ENCODE peak calls at places on chromosome 22, in seven cellular contexts. H is brain microvascular endothelial cell, L is cardiac fibroblast, X is fibroblast of lung, S is GM03348, G is ovary, Z is WTC11. V is an unnamed sample.

GRCh38 chr22:45314054-45314721 is 4.5 kb downstream of the FAM118A start:
- DNase-seq in S (no peak), Z (no peak), X (no peak), L (peak; percentile 29), G (no peak), H (no peak), V (no peak)

GRCh38 chr22:25747245-25747944 is 5.4 kb downstream of the MYO18B start:
- DNase-seq in G (no peak), X (peak; percentile 99), Z (no peak), L (peak; percentile 91), H (peak; percentile 97), S (peak; percentile 93), V (no peak)

GRCh38 chr22:17797721-17798559 is 23.7 kb upstream of the BID start:
- DNase-seq in Z (no peak), X (no peak), S (no peak), H (no peak), L (no peak), G (no peak), V (peak; percentile 70)

GRCh38 chr22:29964777-29965176 is 81.8 kb downstream of the MTMR3 start:
- DNase-seq in S (no peak), H (no peak), X (no peak), Z (no peak), L (no peak), G (no peak), V (no peak)

GRCh38 chr22:44192098-44192810 is 11.5 kb downstream of the PARVG start:
- DNase-seq in H (peak; percentile 2), G (peak; percentile 18), Z (peak; percentile 86), X (no peak), L (no peak), S (no peak), V (no peak)

GRCh38 chr22:43440556-43440955 is 28.7 kb downstream of the MPPED1 start:
- DNase-seq in X (no peak), Z (no peak), L (no peak), G (no peak), H (no peak), S (no peak), V (no peak)

GRCh38 chr22:48782817-48783511 is 1044.7 kb downstream of the BRD1 start:
- DNase-seq in X (no peak), G (no peak), H (no peak), L (no peak), Z (peak; percentile 51), S (no peak), V (no peak)

GRCh38 chr22:29116397-29117123 is 43.7 kb downstream of the KREMEN1 start:
- DNase-seq in X (peak; percentile 31), H (no peak), L (no peak), S (no peak), G (no peak), Z (no peak), V (no peak)

GRCh38 chr22:22103078-22103593 is 120.5 kb upstream of the TOP3B start:
- DNase-seq in S (no peak), G (no peak), L (no peak), H (no peak), X (no peak), Z (peak; percentile 69), V (no peak)

GRCh38 chr22:46830001-46830715 is 67.7 kb downstream of the TBC1D22A start:
- DNase-seq in X (peak; percentile 84), Z (no peak), S (peak; percentile 81), G (no peak), L (peak; percentile 53), H (peak; percentile 76), V (no peak)

GRCh38 chr22:27372969-27373670 is 428.4 kb downstream of the MN1 start:
- DNase-seq in X (peak; percentile 39), L (no peak), H (peak; percentile 18), Z (peak; percentile 96), S (no peak), G (no peak), V (no peak)

GRCh38 chr22:31148516-31148915 is 8.2 kb upstream of the PLA2G3 start:
- DNase-seq in Z (no peak), X (peak; percentile 45), S (no peak), L (peak; percentile 72), G (no peak), H (no peak), V (no peak)

GRCh38 chr22:28442951-28443876 is 236.4 kb downstream of the TTC28 start:
- DNase-seq in S (peak; percentile 79), H (peak; percentile 63), G (peak; percentile 60), L (peak; percentile 85), Z (peak; percentile 58), X (peak; percentile 82), V (no peak)

GRCh38 chr22:48153726-48154125 is 1391.3 kb downstream of the TBC1D22A start:
- DNase-seq in X (no peak), S (no peak), G (no peak), L (no peak), H (no peak), Z (no peak), V (no peak)

GRCh38 chr22:25358421-25359170 is 139.2 kb downstream of the CRYBB2 start:
- DNase-seq in S (no peak), H (no peak), G (peak; percentile 7), X (no peak), Z (no peak), L (no peak), V (no peak)

GRCh38 chr22:37631448-37632173 is 7.9 kb upstream of the SH3BP1 start:
- DNase-seq in L (no peak), X (no peak), S (no peak), H (no peak), G (no peak), Z (no peak), V (no peak)

GRCh38 chr22:23402275-23403151 is 177.6 kb downstream of the IGLL1 start:
- DNase-seq in X (peak; percentile 55), H (peak; percentile 28), S (peak; percentile 64), G (peak; percentile 87), Z (peak; percentile 79), L (peak; percentile 56), V (peak; percentile 70)

GRCh38 chr22:35601013-35601580 is 16.0 kb downstream of the MB start:
- DNase-seq in S (no peak), L (no peak), Z (no peak), X (no peak), H (no peak), G (no peak), V (no peak)

GRCh38 chr22:20514658-20515406 is 7.4 kb downstream of the MED15 start:
- DNase-seq in L (peak; percentile 79), G (no peak), Z (no peak), X (peak; percentile 88), H (peak; percentile 84), S (peak; percentile 83), V (no peak)

GRCh38 chr22:25702046-25702445 is 39.9 kb upstream of the MYO18B start:
- DNase-seq in X (peak; percentile 19), L (peak; percentile 57), G (no peak), H (no peak), Z (no peak), S (peak; percentile 29), V (no peak)

GRCh38 chr22:48709976-48710375 is 1117.7 kb downstream of the BRD1 start:
- DNase-seq in S (no peak), L (no peak), G (no peak), X (no peak), Z (no peak), H (no peak), V (no peak)

GRCh38 chr22:28855355-28856094 is 27.8 kb upstream of the ZNRF3 start:
- DNase-seq in L (peak; percentile 84), H (peak; percentile 57), Z (peak; percentile 51), G (no peak), S (peak; percentile 81), X (peak; percentile 55), V (peak; percentile 26)

GRCh38 chr22:44892803-44893730 is 116.7 kb downstream of the PHF21B start:
- DNase-seq in Z (no peak), G (no peak), L (no peak), S (no peak), X (no peak), H (no peak), V (no peak)

GRCh38 chr22:48800036-48800885 is 1027.4 kb downstream of the BRD1 start:
- DNase-seq in L (no peak), Z (no peak), X (no peak), S (no peak), H (no peak), G (no peak), V (no peak)

GRCh38 chr22:50115693-50116092 is 25.9 kb downstream of the MOV10L1 start:
- DNase-seq in H (no peak), Z (no peak), G (peak; percentile 57), X (peak; percentile 57), L (peak; percentile 75), S (no peak), V (no peak)

GRCh38 chr22:46064966-46065666 is 85.2 kb upstream of the PPARA start:
- DNase-seq in Z (no peak), H (no peak), L (no peak), X (peak; percentile 63), S (peak; percentile 14), G (peak; percentile 1), V (no peak)

GRCh38 chr22:43996170-43996980 is 27.7 kb upstream of the PARVB start:
- DNase-seq in G (no peak), L (no peak), H (no peak), X (no peak), S (no peak), Z (no peak), V (peak; percentile 85)

GRCh38 chr22:45120931-45121330 is 42.8 kb upstream of the NUP50 start:
- DNase-seq in S (no peak), Z (no peak), G (no peak), L (no peak), H (no peak), X (no peak), V (no peak)

GRCh38 chr22:44092636-44093220 is 68.6 kb downstream of the PARVB start:
- DNase-seq in G (no peak), S (no peak), X (no peak), Z (no peak), L (no peak), H (no peak), V (no peak)

GRCh38 chr22:37021710-37022482 is 2.4 kb downstream of the MPST start:
- DNase-seq in X (peak; percentile 25), G (no peak), H (no peak), S (peak; percentile 76), Z (peak; percentile 69), L (peak; percentile 54), V (peak; percentile 62)

GRCh38 chr22:17562906-17563870 is at the start of gene SLC25A18:
- DNase-seq in H (no peak), G (no peak), S (no peak), X (peak; percentile 30), L (peak; percentile 76), Z (no peak), V (no peak)

GRCh38 chr22:26086359-26086758 is 82.9 kb upstream of the SEZ6L start:
- DNase-seq in H (no peak), X (no peak), G (no peak), Z (no peak), S (no peak), L (no peak), V (no peak)

GRCh38 chr22:50338860-50339462 is 4.2 kb upstream of the PPP6R2 start:
- DNase-seq in L (no peak), H (no peak), X (peak; percentile 38), Z (no peak), G (no peak), S (no peak), V (no peak)

GRCh38 chr22:39013923-39014722 is at the start of gene APOBEC3C:
- DNase-seq in L (peak; percentile 92), H (peak; percentile 87), S (peak; percentile 91), Z (peak; percentile 50), X (peak; percentile 91), G (peak; percentile 84), V (peak; percentile 76)

GRCh38 chr22:31958625-31959239 is 14.4 kb downstream of the YWHAH start:
- DNase-seq in H (no peak), Z (no peak), X (no peak), G (no peak), S (no peak), L (no peak), V (no peak)

GRCh38 chr22:50702261-50702671 is 29.6 kb downstream of the SHANK3 start:
- DNase-seq in G (no peak), Z (peak; percentile 6), S (no peak), H (no peak), X (no peak), L (no peak), V (no peak)

GRCh38 chr22:45598596-45599217 is 72.9 kb upstream of the ATXN10 start:
- DNase-seq in H (no peak), L (no peak), G (no peak), Z (no peak), X (no peak), S (no peak), V (no peak)

V was measured in GM12892.